ENCODE peak calls at places on chromosomes 1 and 21, in six cellular contexts. V is endothelial cell of umbilical vein, P is upper lobe of left lung, S is H1, K is transverse colon, D is GM12891. B is an unnamed sample.

GRCh38 chr1:110687244-110687643 is 12.5 kb upstream of the KCNA3 start:
- DNase-seq in S (no peak), D (no peak), P (no peak), K (no peak), V (no peak), B (no peak)

GRCh38 chr1:58919986-58920376 is 136.1 kb upstream of the JUN start:
- DNase-seq in D (no peak), V (no peak), P (no peak), K (no peak), S (no peak), B (no peak)

GRCh38 chr21:15735409-15735808 is 5.6 kb downstream of the USP25 start:
- DNase-seq in P (no peak), V (peak), K (no peak), D (no peak), S (no peak), B (no peak)

GRCh38 chr1:235077571-235078479 is 50.8 kb downstream of the TOMM20 start:
- DNase-seq in K (no peak), P (peak), D (no peak), V (peak), S (no peak), B (no peak)

GRCh38 chr1:241532864-241533263 is 686 bp downstream of the KMO start:
- DNase-seq in V (no peak), S (no peak), P (no peak), K (peak), D (no peak), B (no peak)

GRCh38 chr1:211478376-211478775 is 13.6 kb downstream of the RD3 start:
- DNase-seq in D (no peak), S (no peak), P (peak), K (no peak), V (no peak), B (no peak)

GRCh38 chr1:201708085-201708512 is 120.9 kb upstream of the IPO9 start:
- DNase-seq in S (no peak), V (no peak), P (no peak), D (no peak), K (no peak), B (no peak)

GRCh38 chr1:65083263-65083896 is 64.6 kb upstream of the AK4 start:
- DNase-seq in D (no peak), P (no peak), S (no peak), K (no peak), V (no peak), B (no peak)

GRCh38 chr1:9588551-9589143 is at the start of gene TMEM201:
- DNase-seq in K (peak), P (peak), D (peak), V (peak), S (peak), B (peak)
- TF ChIP-seq POLR2A in K (no peak), P (no peak), D (no peak), V (no peak), S (no peak), B (peak)

DNA sequence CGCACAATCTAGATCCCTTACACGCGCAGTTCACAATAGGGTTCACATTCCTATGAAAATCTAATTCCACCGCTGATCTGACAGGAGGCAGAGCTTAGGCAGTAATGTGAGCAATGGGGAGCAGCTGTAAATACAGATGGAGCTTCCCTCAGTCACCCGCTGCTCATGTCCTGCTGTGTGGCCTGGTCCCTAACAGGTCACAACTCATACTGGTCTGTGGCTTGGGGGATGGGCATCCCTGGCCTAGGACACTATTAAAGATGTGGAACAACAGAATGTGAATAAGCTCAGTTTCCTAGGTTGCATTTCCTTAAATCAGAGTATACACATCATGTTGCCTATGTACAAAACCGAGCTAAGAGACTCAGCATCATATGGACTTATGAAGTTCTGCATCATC is 16.2 kb downstream of the IFI44 start:
- DNase-seq in V (no peak), S (no peak), K (no peak), P (no peak), D (no peak), B (no peak)
- TF ChIP-seq POLR2A in V (no peak), S (no peak), K (no peak), P (no peak), D (no peak), B (no peak)

DNA sequence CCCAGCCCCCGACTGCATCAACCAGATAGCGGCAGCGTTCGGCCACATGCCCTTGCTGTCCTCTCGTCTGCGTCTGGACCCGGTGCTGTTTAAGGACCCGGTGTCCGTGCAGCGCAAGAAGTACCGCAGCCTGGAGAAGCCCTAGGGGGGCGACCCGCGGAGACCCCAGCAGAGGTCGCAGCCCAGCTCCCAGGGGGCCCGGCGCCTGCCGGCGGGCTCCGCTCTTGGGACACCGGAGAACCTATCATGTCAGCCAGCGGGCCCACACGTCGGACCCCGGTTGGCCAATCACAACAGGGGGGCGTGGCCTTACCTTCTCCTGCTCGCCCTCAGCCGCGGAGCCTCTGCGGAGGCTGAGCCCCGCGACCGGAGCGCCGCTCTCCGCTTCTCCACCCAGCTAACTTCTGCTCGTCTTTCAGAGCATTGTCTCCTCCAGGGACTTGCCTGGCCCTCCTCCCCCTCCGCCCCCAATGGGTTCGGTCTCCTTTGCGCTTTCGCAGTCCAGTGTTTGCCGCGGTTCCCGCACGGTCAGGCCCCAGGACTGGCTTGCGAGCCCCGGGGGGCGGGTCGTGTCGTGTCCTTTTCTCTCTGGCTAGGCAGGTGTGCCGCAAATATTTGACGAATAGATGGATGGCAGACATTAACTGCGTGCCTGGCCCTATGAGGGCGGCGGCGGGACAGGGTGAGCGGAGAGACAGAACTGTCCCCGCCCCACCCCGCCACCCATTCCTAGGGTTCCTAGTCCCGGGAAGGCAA is 10.5 kb downstream of the SLC30A2 start:
- DNase-seq in D (peak), K (peak), V (peak), P (peak), S (peak), B (peak)
- TF ChIP-seq POLR2A in D (no peak), K (peak), V (peak), P (no peak), S (no peak), B (no peak)

GRCh38 chr1:55067022-55067781 is 27.9 kb downstream of the PCSK9 start:
- DNase-seq in V (no peak), P (no peak), D (no peak), S (no peak), K (no peak), B (no peak)
- TF ChIP-seq POLR2A in V (no peak), P (no peak), D (no peak), S (no peak), K (no peak), B (no peak)

GRCh38 chr1:9687876-9688582 is 36.5 kb downstream of the PIK3CD start:
- DNase-seq in V (peak), S (peak), D (no peak), K (peak), P (no peak), B (no peak)

GRCh38 chr1:9689011-9689706 is 37.6 kb downstream of the PIK3CD start:
- DNase-seq in D (peak), K (peak), V (peak), S (peak), P (peak), B (peak)

GRCh38 chr1:9688599-9688998 is 37.1 kb downstream of the PIK3CD start:
- DNase-seq in V (no peak), D (no peak), P (no peak), K (no peak), S (no peak), B (no peak)

GRCh38 chr1:9685833-9686232 is 34.3 kb downstream of the PIK3CD start:
- DNase-seq in D (no peak), S (no peak), K (no peak), V (no peak), P (no peak), B (no peak)

DNA sequence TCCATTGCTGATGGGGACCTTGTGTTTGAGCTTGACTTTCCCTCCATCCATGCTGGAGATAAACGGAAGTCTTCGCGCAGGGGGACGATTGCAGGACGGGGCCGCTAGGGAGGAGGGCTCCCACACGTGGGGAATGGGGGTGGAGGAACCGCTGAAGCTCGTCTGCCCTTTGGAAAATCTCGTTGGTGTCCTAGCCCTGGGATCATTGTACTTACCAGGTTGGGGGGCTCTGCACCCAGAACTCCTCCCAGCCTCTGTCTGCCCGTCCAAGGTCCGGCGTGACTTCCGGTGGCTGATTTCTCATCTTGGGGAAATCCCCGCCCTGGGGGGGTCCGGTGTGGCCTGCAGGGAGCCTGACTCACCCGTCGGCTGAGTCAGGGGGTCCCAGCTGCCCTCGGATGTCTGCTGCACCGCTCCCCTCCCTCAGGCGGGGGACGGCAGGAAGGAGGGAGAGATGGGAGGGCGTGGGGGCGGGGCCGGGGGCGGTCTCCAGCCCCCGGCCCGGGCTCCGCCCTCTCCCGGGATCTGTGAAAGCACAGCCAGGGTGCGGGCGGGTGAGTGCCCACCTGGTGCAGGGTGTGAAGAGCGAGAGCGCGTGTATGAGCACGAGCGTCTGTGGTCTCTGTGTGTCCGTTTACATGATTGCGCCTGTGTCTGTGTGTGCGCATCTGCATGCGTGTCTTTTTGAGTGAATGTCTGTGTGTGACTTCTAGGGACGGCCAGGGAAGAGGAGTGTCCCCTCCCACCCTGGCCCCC is 35.8 kb downstream of the PIK3CD start:
- DNase-seq in S (peak), K (peak), D (peak), P (peak), V (peak), B (peak)
- TF ChIP-seq POLR2A in S (no peak), K (no peak), D (peak), P (no peak), V (no peak), B (no peak)

GRCh38 chr1:1880617-1881312 is 10.1 kb downstream of the GNB1 start:
- DNase-seq in S (no peak), D (no peak), P (no peak), V (no peak), K (no peak), B (no peak)
- TF ChIP-seq POLR2A in S (no peak), D (peak), P (no peak), V (no peak), K (no peak), B (no peak)

DNA sequence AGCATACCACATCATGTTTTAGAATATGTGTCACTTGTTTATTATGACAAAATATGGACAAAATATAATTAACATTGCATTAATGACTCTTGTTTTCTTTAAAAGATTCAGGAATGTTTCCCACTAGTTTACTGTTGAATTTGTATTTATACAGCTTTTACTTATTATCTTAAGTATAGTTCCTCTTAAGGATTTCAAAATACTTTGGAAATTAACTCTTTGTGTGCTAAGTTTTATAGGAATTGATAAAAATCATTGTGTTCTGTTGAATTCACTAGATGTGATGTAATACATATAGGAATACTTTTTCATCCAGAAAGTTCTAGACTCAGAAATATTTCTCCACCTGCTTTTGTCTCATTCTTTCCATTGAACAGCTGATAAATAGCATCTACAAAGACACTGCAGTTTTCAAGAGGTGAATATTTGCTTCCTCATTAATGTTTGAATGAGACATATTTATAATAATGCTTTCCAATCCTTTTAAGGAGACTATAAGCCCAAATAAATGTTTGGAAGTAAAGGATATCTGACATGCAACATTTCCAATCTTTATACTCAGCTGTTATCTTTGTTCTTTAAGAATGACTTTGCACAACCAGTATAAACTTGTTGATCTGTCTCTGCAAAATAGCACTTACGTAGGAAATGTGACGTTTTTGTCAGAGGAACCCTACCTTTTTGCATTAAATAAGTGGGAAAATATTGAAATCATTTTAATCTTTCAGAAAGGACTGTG is 38.4 kb upstream of the SAMSN1 start:
- DNase-seq in D (no peak), V (no peak), S (no peak), P (no peak), K (no peak), B (no peak)
- TF ChIP-seq POLR2A in D (no peak), V (no peak), S (no peak), P (no peak), K (no peak), B (no peak)